ENCODE peak calls at places on chromosomes 13 and 19, in four cellular contexts. X is amniotic stem cell, K is left ventricle myocardium inferior, W is HTR-8/SVneo. G is an unnamed sample.

GRCh38 chr13:80668452-80668851 is 327.5 kb upstream of the SPRY2 start:
- DNase-seq in X (no peak), K (no peak), W (no peak), G (no peak)

GRCh38 chr13:34364633-34365032 is 546.7 kb downstream of the RFC3 start:
- DNase-seq in X (no peak), K (no peak), W (no peak), G (no peak)

GRCh38 chr19:15180451-15181390 is 20.1 kb downstream of the NOTCH3 start:
- DNase-seq in X (no peak), K (peak), W (no peak), G (no peak)

GRCh38 chr13:96075953-96076543 is 13.9 kb upstream of the HS6ST3 start:
- DNase-seq in X (no peak), K (no peak), W (no peak), G (peak)

GRCh38 chr19:13076320-13076719 is 26.3 kb downstream of the LYL1 start:
- DNase-seq in X (no peak), K (no peak), W (no peak), G (no peak)

GRCh38 chr19:497861-498590 is 1.7 kb downstream of the MADCAM1 start:
- DNase-seq in X (no peak), K (no peak), W (no peak), G (no peak)

GRCh38 chr19:2289714-2290435 is 7.9 kb upstream of the PEAK3 start:
- DNase-seq in X (no peak), K (peak), W (no peak), G (no peak)

GRCh38 chr13:31944262-31945160 is 87.1 kb upstream of the FRY start:
- DNase-seq in X (no peak), K (no peak), W (no peak), G (no peak)

GRCh38 chr19:42352216-42352892 is 26.9 kb downstream of the MEGF8 start:
- DNase-seq in X (no peak), K (no peak), W (no peak), G (no peak)

GRCh38 chr19:18340237-18340989 is at the start of gene PGPEP1:
- DNase-seq in X (no peak), K (peak), W (peak), G (peak)

GRCh38 chr13:65965496-65965895 is 1264.6 kb downstream of the PCDH9 start:
- DNase-seq in X (peak), K (no peak), W (no peak), G (no peak)

GRCh38 chr19:40530091-40530901 is 46.4 kb upstream of the SHKBP1 start:
- DNase-seq in X (no peak), K (no peak), W (peak), G (no peak)

GRCh38 chr19:35075202-35076025 is 33.9 kb downstream of the HPN start:
- DNase-seq in X (no peak), K (no peak), W (no peak), G (no peak)

GRCh38 chr13:110354209-110354627 is 47.1 kb downstream of the COL4A2 start:
- DNase-seq in X (no peak), K (no peak), W (no peak), G (no peak)

GRCh38 chr13:30736921-30737320 is 1.6 kb downstream of the ALOX5AP start:
- DNase-seq in X (no peak), K (no peak), W (no peak), G (no peak)

GRCh38 chr13:98175823-98176222 is 1.2 kb downstream of the RNF113B start:
- DNase-seq in X (no peak), K (no peak), W (no peak), G (no peak)

GRCh38 chr19:55391191-55391670 is 5.5 kb downstream of the RPL28 start:
- DNase-seq in X (no peak), K (no peak), W (no peak), G (no peak)

GRCh38 chr19:1606138-1606651 is 933 bp upstream of the UQCR11 start:
- DNase-seq in X (no peak), K (no peak), W (no peak), G (no peak)

GRCh38 chr13:83215627-83216026 is 666.6 kb downstream of the SLITRK1 start:
- DNase-seq in X (no peak), K (no peak), W (no peak), G (peak)

GRCh38 chr19:55156202-55157063 is 1.1 kb downstream of the TNNI3 start:
- DNase-seq in X (no peak), K (peak), W (no peak), G (peak)

GRCh38 chr19:367963-368623 is 23.5 kb upstream of the MIER2 start:
- DNase-seq in X (no peak), K (no peak), W (no peak), G (no peak)